ENCODE peak calls at places on chromosomes 2 and 18, in four cellular contexts. One of them, this sample, is unnamed.

GRCh38 chr18:58866261-58867232 is 1.9 kb downstream of the ZNF532 start:
- DNase-seq in K562: no peak
- DNase-seq in HL-60: no peak
- DNase-seq in GM12878: no peak
- DNase-seq in this sample: no peak

GRCh38 chr2:174035981-174036742 is 71.0 kb upstream of the SP3 start:
- DNase-seq in K562: peak; percentile 79
- DNase-seq in HL-60: no peak
- DNase-seq in GM12878: no peak
- DNase-seq in this sample: no peak

GRCh38 chr2:31318360-31319336 is 84.7 kb downstream of the EHD3 start:
- DNase-seq in K562: no peak
- DNase-seq in HL-60: no peak
- DNase-seq in GM12878: peak; percentile 30
- DNase-seq in this sample: no peak

GRCh38 chr2:46170611-46171385 is 126.4 kb upstream of the EPAS1 start:
- DNase-seq in K562: no peak
- DNase-seq in HL-60: no peak
- DNase-seq in GM12878: no peak
- DNase-seq in this sample: no peak

GRCh38 chr18:37391698-37392548 is 173.7 kb downstream of the CELF4 start:
- DNase-seq in K562: no peak
- DNase-seq in HL-60: no peak
- DNase-seq in GM12878: peak; percentile 53
- DNase-seq in this sample: no peak

GRCh38 chr18:12014091-12014490 is 32.8 kb downstream of the IMPA2 start:
- DNase-seq in K562: no peak
- DNase-seq in HL-60: no peak
- DNase-seq in GM12878: no peak
- DNase-seq in this sample: no peak

GRCh38 chr18:67783215-67783946 is 266.9 kb upstream of the DSEL start:
- DNase-seq in K562: no peak
- DNase-seq in HL-60: no peak
- DNase-seq in GM12878: no peak
- DNase-seq in this sample: no peak

GRCh38 chr2:9238927-9239326 is 32.3 kb downstream of the ASAP2 start:
- DNase-seq in K562: no peak
- DNase-seq in HL-60: no peak
- DNase-seq in GM12878: no peak
- DNase-seq in this sample: no peak

GRCh38 chr2:146801886-146802285 is 1042.9 kb upstream of the ACVR2A start:
- DNase-seq in K562: no peak
- DNase-seq in HL-60: no peak
- DNase-seq in GM12878: no peak
- DNase-seq in this sample: no peak

GRCh38 chr2:144835634-144836351 is 315.9 kb upstream of the ZEB2 start:
- DNase-seq in K562: no peak
- DNase-seq in HL-60: no peak
- DNase-seq in GM12878: no peak
- DNase-seq in this sample: no peak

GRCh38 chr18:12391487-12392136 is 14.6 kb upstream of the AFG3L2 start:
- DNase-seq in K562: peak; percentile 64
- DNase-seq in HL-60: no peak
- DNase-seq in GM12878: no peak
- DNase-seq in this sample: peak; percentile 44

GRCh38 chr18:23406271-23406787 is 46.8 kb upstream of the RIOK3 start:
- DNase-seq in K562: no peak
- DNase-seq in HL-60: no peak
- DNase-seq in GM12878: no peak
- DNase-seq in this sample: no peak

GRCh38 chr2:88451647-88452150 is 794 bp downstream of the FOXI3 start:
- DNase-seq in K562: no peak
- DNase-seq in HL-60: no peak
- DNase-seq in GM12878: no peak
- DNase-seq in this sample: no peak

GRCh38 chr18:6056171-6056932 is 161.0 kb upstream of the TMEM200C start:
- DNase-seq in K562: no peak
- DNase-seq in HL-60: no peak
- DNase-seq in GM12878: no peak
- DNase-seq in this sample: no peak

GRCh38 chr2:234725528-234726264 is 226.1 kb upstream of the SH3BP4 start:
- DNase-seq in K562: no peak
- DNase-seq in HL-60: no peak
- DNase-seq in GM12878: no peak
- DNase-seq in this sample: no peak

GRCh38 chr2:222548997-222549396 is 106.9 kb downstream of the FARSB start:
- DNase-seq in K562: no peak
- DNase-seq in HL-60: no peak
- DNase-seq in GM12878: no peak
- DNase-seq in this sample: no peak

GRCh38 chr2:98730851-98731708 is at the start of gene MGAT4A:
- DNase-seq in K562: peak; percentile 93
- DNase-seq in HL-60: peak; percentile 60
- DNase-seq in GM12878: no peak
- DNase-seq in this sample: peak; percentile 73

GRCh38 chr2:240339411-240340360 is 95.8 kb upstream of the GPC1 start:
- DNase-seq in K562: no peak
- DNase-seq in HL-60: no peak
- DNase-seq in GM12878: no peak
- DNase-seq in this sample: no peak

GRCh38 chr2:174760845-174761473 is 3.3 kb downstream of the CHRNA1 start:
- DNase-seq in K562: no peak
- DNase-seq in HL-60: no peak
- DNase-seq in GM12878: no peak
- DNase-seq in this sample: no peak

GRCh38 chr2:232529806-232530547 is 4.0 kb downstream of the CHRND start:
- DNase-seq in K562: no peak
- DNase-seq in HL-60: no peak
- DNase-seq in GM12878: no peak
- DNase-seq in this sample: no peak

GRCh38 chr18:13800505-13801259 is 23.3 kb upstream of the MC5R start:
- DNase-seq in K562: peak; percentile 31
- DNase-seq in HL-60: no peak
- DNase-seq in GM12878: no peak
- DNase-seq in this sample: peak; percentile 37

GRCh38 chr2:56811401-56811800 is 627.6 kb downstream of the CCDC85A start:
- DNase-seq in K562: no peak
- DNase-seq in HL-60: no peak
- DNase-seq in GM12878: no peak
- DNase-seq in this sample: no peak

GRCh38 chr2:160214461-160215055 is 14.5 kb upstream of the ITGB6 start:
- DNase-seq in K562: no peak
- DNase-seq in HL-60: no peak
- DNase-seq in GM12878: no peak
- DNase-seq in this sample: no peak

GRCh38 chr2:3864943-3865664 is 161.7 kb downstream of the DCDC2C start:
- DNase-seq in K562: no peak
- DNase-seq in HL-60: no peak
- DNase-seq in GM12878: no peak
- DNase-seq in this sample: no peak

GRCh38 chr2:193868833-193869232 is 1674.1 kb upstream of the TMEFF2 start:
- DNase-seq in K562: no peak
- DNase-seq in HL-60: no peak
- DNase-seq in GM12878: no peak
- DNase-seq in this sample: no peak

GRCh38 chr2:8477511-8478132 is 204.2 kb upstream of the ID2 start:
- DNase-seq in K562: no peak
- DNase-seq in HL-60: peak; percentile 53
- DNase-seq in GM12878: peak; percentile 95
- DNase-seq in this sample: no peak

GRCh38 chr2:26757873-26758789 is 6.0 kb upstream of the SLC35F6 start:
- DNase-seq in K562: no peak
- DNase-seq in HL-60: no peak
- DNase-seq in GM12878: peak; percentile 73
- DNase-seq in this sample: no peak

GRCh38 chr2:59181347-59181746 is 940.2 kb upstream of the FANCL start:
- DNase-seq in K562: no peak
- DNase-seq in HL-60: no peak
- DNase-seq in GM12878: no peak
- DNase-seq in this sample: no peak

GRCh38 chr2:199590323-199590915 is 132.7 kb upstream of the SATB2 start:
- DNase-seq in K562: no peak
- DNase-seq in HL-60: no peak
- DNase-seq in GM12878: no peak
- DNase-seq in this sample: no peak

GRCh38 chr2:1219901-1220691 is 193.2 kb upstream of the TPO start:
- DNase-seq in K562: no peak
- DNase-seq in HL-60: no peak
- DNase-seq in GM12878: no peak
- DNase-seq in this sample: no peak

GRCh38 chr2:75608684-75609333 is 37.8 kb upstream of the MRPL19 start:
- DNase-seq in K562: peak; percentile 80
- DNase-seq in HL-60: peak; percentile 14
- DNase-seq in GM12878: no peak
- DNase-seq in this sample: peak; percentile 58

GRCh38 chr2:192571636-192572035 is 376.9 kb upstream of the TMEFF2 start:
- DNase-seq in K562: no peak
- DNase-seq in HL-60: no peak
- DNase-seq in GM12878: no peak
- DNase-seq in this sample: no peak

GRCh38 chr2:122598784-122599183 is 843.3 kb downstream of the TSN start:
- DNase-seq in K562: no peak
- DNase-seq in HL-60: no peak
- DNase-seq in GM12878: no peak
- DNase-seq in this sample: no peak

GRCh38 chr2:107529146-107529545 is 297.5 kb upstream of the RGPD4 start:
- DNase-seq in K562: no peak
- DNase-seq in HL-60: no peak
- DNase-seq in GM12878: no peak
- DNase-seq in this sample: no peak

GRCh38 chr18:53551868-53552426 is 672.5 kb downstream of the MBD2 start:
- DNase-seq in K562: no peak
- DNase-seq in HL-60: no peak
- DNase-seq in GM12878: no peak
- DNase-seq in this sample: no peak

DNA sequence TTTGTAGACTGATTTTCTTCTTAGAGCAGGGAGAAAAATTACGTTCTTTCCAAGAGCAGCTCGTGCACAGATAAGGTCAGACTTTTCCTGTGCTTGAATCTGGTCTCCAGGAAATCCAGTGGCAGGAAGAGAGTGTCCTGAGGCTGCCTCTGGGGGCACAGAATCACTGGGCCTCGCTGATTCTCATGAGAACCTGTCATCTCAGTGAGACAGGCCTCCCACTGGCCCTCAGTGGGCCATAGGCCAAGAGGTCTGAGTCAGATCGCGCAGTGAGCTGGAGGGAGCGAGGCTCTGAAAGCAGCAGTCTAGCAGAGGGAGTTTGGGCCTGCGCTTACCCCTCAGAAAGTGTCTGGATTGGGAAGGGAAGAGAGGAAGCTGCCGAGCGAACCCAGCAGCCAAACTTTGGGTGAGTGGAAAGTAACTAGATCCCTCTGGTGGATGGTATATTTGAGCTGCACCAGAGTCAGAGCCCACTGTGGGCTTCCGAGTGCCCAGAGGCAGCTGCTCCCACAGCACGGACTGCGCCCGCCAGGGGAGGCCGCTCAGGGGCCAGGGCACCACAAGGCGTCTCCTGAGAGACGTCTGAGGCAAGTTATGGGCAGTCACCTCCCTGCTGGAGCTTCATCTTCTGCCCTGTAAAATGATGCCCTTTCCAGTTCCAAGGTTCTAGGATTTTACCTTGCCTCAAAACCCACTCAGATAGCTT is 8.2 kb downstream of the GDF7 start:
- DNase-seq in K562: no peak
- DNase-seq in HL-60: no peak
- DNase-seq in GM12878: no peak
- DNase-seq in this sample: no peak
- TF ChIP-seq POLR2AphosphoS5 in K562: no peak
- TF ChIP-seq POLR2AphosphoS5 in HL-60: no peak
- TF ChIP-seq POLR2AphosphoS5 in GM12878: no peak
- TF ChIP-seq POLR2AphosphoS5 in this sample: no peak

DNA sequence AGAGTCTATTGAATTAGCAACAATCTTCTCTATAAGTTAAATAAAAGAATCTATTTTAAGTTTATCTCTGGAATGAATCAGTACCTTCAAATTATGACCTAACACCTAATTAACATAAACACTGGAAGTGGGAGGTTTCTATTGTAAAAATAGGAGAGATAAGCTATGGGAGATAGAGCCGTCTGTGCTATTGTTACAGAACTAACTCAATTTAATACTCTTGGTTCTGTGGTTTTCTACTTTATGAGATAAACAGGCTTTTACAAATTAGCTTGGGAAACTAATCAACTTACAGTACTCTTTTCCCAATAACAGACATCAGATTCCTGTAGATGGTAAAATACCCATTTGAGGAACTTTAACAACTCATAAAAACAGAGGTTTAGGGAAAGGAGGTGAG is 25.6 kb upstream of the STAT1 start:
- DNase-seq in K562: no peak
- DNase-seq in HL-60: no peak
- DNase-seq in GM12878: no peak
- DNase-seq in this sample: no peak
- TF ChIP-seq SPI1 in K562: no peak
- TF ChIP-seq SPI1 in HL-60: no peak
- TF ChIP-seq SPI1 in GM12878: no peak
- TF ChIP-seq SPI1 in this sample: no peak

GRCh38 chr2:178833382-178833781 is 26.2 kb upstream of the TTN start:
- DNase-seq in K562: no peak
- DNase-seq in HL-60: no peak
- DNase-seq in GM12878: no peak
- DNase-seq in this sample: no peak
- TF ChIP-seq POLR2AphosphoS5 in K562: no peak
- TF ChIP-seq POLR2AphosphoS5 in HL-60: no peak
- TF ChIP-seq POLR2AphosphoS5 in GM12878: no peak
- TF ChIP-seq POLR2AphosphoS5 in this sample: no peak

GRCh38 chr2:218501665-218502064 is 66.5 kb downstream of the USP37 start:
- DNase-seq in K562: no peak
- DNase-seq in HL-60: no peak
- DNase-seq in GM12878: no peak
- DNase-seq in this sample: no peak
- TF ChIP-seq SPI1 in K562: no peak
- TF ChIP-seq SPI1 in HL-60: no peak
- TF ChIP-seq SPI1 in GM12878: no peak
- TF ChIP-seq SPI1 in this sample: no peak

GRCh38 chr2:105380432-105381118 is 18.3 kb downstream of the FHL2 start:
- DNase-seq in K562: no peak
- DNase-seq in HL-60: no peak
- DNase-seq in GM12878: no peak
- DNase-seq in this sample: no peak
- TF ChIP-seq POLR2AphosphoS5 in K562: no peak
- TF ChIP-seq POLR2AphosphoS5 in HL-60: no peak
- TF ChIP-seq POLR2AphosphoS5 in GM12878: no peak
- TF ChIP-seq POLR2AphosphoS5 in this sample: no peak

GRCh38 chr2:191165190-191165643 is 14.4 kb upstream of the STAT4 start:
- DNase-seq in K562: peak; percentile 13
- DNase-seq in HL-60: no peak
- DNase-seq in GM12878: no peak
- DNase-seq in this sample: no peak
- TF ChIP-seq SPI1 in K562: no peak
- TF ChIP-seq SPI1 in HL-60: no peak
- TF ChIP-seq SPI1 in GM12878: no peak
- TF ChIP-seq SPI1 in this sample: no peak

GRCh38 chr2:35081001-35081628 is 1274.5 kb upstream of the CRIM1 start:
- DNase-seq in K562: no peak
- DNase-seq in HL-60: no peak
- DNase-seq in GM12878: no peak
- DNase-seq in this sample: no peak

GRCh38 chr2:35080231-35080905 is 1275.2 kb upstream of the CRIM1 start:
- DNase-seq in K562: no peak
- DNase-seq in HL-60: no peak
- DNase-seq in GM12878: no peak
- DNase-seq in this sample: no peak

GRCh38 chr2:35082072-35082471 is 1273.5 kb upstream of the CRIM1 start:
- DNase-seq in K562: no peak
- DNase-seq in HL-60: no peak
- DNase-seq in GM12878: no peak
- DNase-seq in this sample: no peak
- TF ChIP-seq POLR2AphosphoS5 in K562: no peak
- TF ChIP-seq POLR2AphosphoS5 in HL-60: no peak
- TF ChIP-seq POLR2AphosphoS5 in GM12878: no peak
- TF ChIP-seq POLR2AphosphoS5 in this sample: no peak

This sample was measured in GM12891.